ENCODE peak calls at places on chromosomes 12 and 14, in seven cellular contexts. K is kidney epithelial cell, R is mesothelial cell of epicardium, E is AG10803, Q is Panc1, J is astrocyte of the spinal cord, S is mucosa of descending colon. B is an unnamed sample.

GRCh38 chr14:55699131-55700057 is 119.4 kb downstream of the KTN1 start:
- DNase-seq in Q (no peak), E (peak), K (no peak), S (no peak), R (no peak), J (peak), B (peak)

GRCh38 chr14:99397698-99398097 is 83.0 kb downstream of the SETD3 start:
- DNase-seq in Q (no peak), J (no peak), E (no peak), S (no peak), R (no peak), K (no peak), B (no peak)

GRCh38 chr14:105154476-105154871 is 14.1 kb downstream of the JAG2 start:
- DNase-seq in S (no peak), Q (no peak), K (no peak), R (no peak), J (no peak), E (no peak), B (no peak)

GRCh38 chr14:81453166-81453766 is 53.1 kb upstream of the STON2 start:
- DNase-seq in J (peak), R (peak), K (no peak), E (peak), Q (peak), S (peak), B (peak)

GRCh38 chr12:62692884-62693283 is 226.3 kb downstream of the MON2 start:
- DNase-seq in Q (no peak), S (no peak), K (no peak), E (peak), J (peak), R (no peak), B (no peak)

GRCh38 chr14:73712540-73713141 is 1.5 kb downstream of the PNMA1 start:
- DNase-seq in J (peak), S (no peak), E (no peak), K (no peak), Q (no peak), R (no peak), B (peak)

GRCh38 chr14:89540009-89540829 is 123.2 kb upstream of the FOXN3 start:
- DNase-seq in J (peak), E (peak), K (no peak), Q (no peak), R (no peak), S (no peak), B (peak)

GRCh38 chr14:98290596-98290995 is 981.4 kb downstream of the BCL11B start:
- DNase-seq in S (no peak), Q (no peak), E (no peak), K (peak), R (no peak), J (peak), B (peak)

GRCh38 chr12:64269161-64269560 is 47.1 kb upstream of the KICS2 start:
- DNase-seq in K (no peak), Q (no peak), J (no peak), R (no peak), E (no peak), S (no peak), B (no peak)

GRCh38 chr12:32727237-32727636 is 28.5 kb downstream of the YARS2 start:
- DNase-seq in J (no peak), E (no peak), S (no peak), R (no peak), K (no peak), Q (no peak), B (no peak)

GRCh38 chr12:120739821-120740613 is 14.4 kb downstream of the ACADS start:
- DNase-seq in Q (no peak), K (no peak), R (no peak), S (no peak), E (no peak), J (no peak), B (no peak)

GRCh38 chr14:86481105-86481504 is 951.2 kb downstream of the FLRT2 start:
- DNase-seq in K (peak), R (no peak), Q (no peak), E (no peak), S (no peak), J (no peak), B (no peak)

GRCh38 chr12:124695861-124696260 is 128.4 kb upstream of the NCOR2 start:
- DNase-seq in S (no peak), K (no peak), E (no peak), Q (no peak), R (no peak), J (no peak), B (peak)

GRCh38 chr14:101737414-101738367 is 23.8 kb upstream of the PPP2R5C start:
- DNase-seq in E (no peak), J (no peak), R (no peak), K (no peak), Q (no peak), S (no peak), B (no peak)
- TF ChIP-seq CTCF in E (no peak), J (no peak), R (no peak), K (no peak), Q (peak), S (no peak), B (peak)

GRCh38 chr12:70798016-70798768 is 122.3 kb downstream of the PTPRR start:
- DNase-seq in Q (no peak), S (no peak), K (no peak), J (no peak), R (no peak), E (no peak), B (no peak)
- TF ChIP-seq CTCF in Q (no peak), S (no peak), K (no peak), J (no peak), R (no peak), E (no peak), B (no peak)

GRCh38 chr12:69630191-69630590 is 19.5 kb upstream of the LRRC10 start:
- DNase-seq in S (no peak), K (no peak), Q (no peak), J (no peak), E (peak), R (no peak), B (peak)
- TF ChIP-seq CTCF in S (no peak), K (peak), Q (peak), J (peak), E (peak), R (no peak), B (peak)

GRCh38 chr14:84523746-84524145 is 1006.2 kb upstream of the FLRT2 start:
- DNase-seq in E (no peak), Q (no peak), K (no peak), J (no peak), S (no peak), R (no peak), B (no peak)
- TF ChIP-seq CTCF in E (no peak), Q (no peak), K (no peak), J (no peak), S (no peak), R (no peak), B (no peak)

GRCh38 chr12:15527201-15527782 is 205.0 kb downstream of the PTPRO start:
- DNase-seq in R (no peak), S (peak), K (no peak), J (no peak), E (no peak), Q (no peak), B (peak)
- TF ChIP-seq CTCF in R (no peak), S (no peak), K (peak), J (peak), E (peak), Q (peak), B (peak)

GRCh38 chr14:100741956-100742355 is 15.3 kb downstream of the DLK1 start:
- DNase-seq in R (no peak), K (no peak), E (peak), J (peak), Q (no peak), S (no peak), B (no peak)
- TF ChIP-seq CTCF in R (no peak), K (no peak), E (no peak), J (no peak), Q (no peak), S (no peak), B (no peak)

GRCh38 chr12:49061157-49061650 is 610 bp upstream of the KMT2D start:
- DNase-seq in K (no peak), S (no peak), Q (no peak), J (no peak), E (no peak), R (no peak), B (no peak)

GRCh38 chr12:49059385-49060232 is 985 bp downstream of the KMT2D start:
- DNase-seq in K (no peak), S (peak), R (peak), J (no peak), Q (no peak), E (peak), B (peak)

GRCh38 chr12:49058366-49059062 is 2.1 kb downstream of the KMT2D start:
- DNase-seq in J (no peak), R (no peak), K (no peak), E (no peak), S (no peak), Q (no peak), B (no peak)

GRCh38 chr12:49059063-49059384 is 1.6 kb downstream of the KMT2D start:
- DNase-seq in K (no peak), Q (no peak), E (no peak), J (no peak), S (no peak), R (no peak), B (no peak)

GRCh38 chr12:49060237-49061156 is at the start of gene KMT2D:
- DNase-seq in S (peak), R (peak), J (peak), K (peak), Q (peak), E (peak), B (peak)
- TF ChIP-seq CTCF in S (no peak), R (no peak), J (peak), K (peak), Q (no peak), E (no peak), B (no peak)